ENCODE peak calls at places on chromosomes 11 and 22, in five cellular contexts. One of them, this sample, is unnamed.

GRCh38 chr11:67302571-67303131 is 679 bp upstream of the SSH3 start:
- DNase-seq in AG09309: no peak
- DNase-seq in cardiac fibroblast: peak
- DNase-seq in NB4: peak
- DNase-seq in BJ: no peak
- DNase-seq in this sample: peak

GRCh38 chr11:83773950-83774880 is 488.0 kb upstream of the CCDC90B start:
- DNase-seq in NB4: no peak
- DNase-seq in cardiac fibroblast: peak
- DNase-seq in BJ: no peak
- DNase-seq in AG09309: no peak
- DNase-seq in this sample: no peak

GRCh38 chr11:65316979-65317786 is 2.5 kb downstream of the CDC42EP2 start:
- DNase-seq in BJ: no peak
- DNase-seq in cardiac fibroblast: peak
- DNase-seq in AG09309: peak
- DNase-seq in NB4: no peak
- DNase-seq in this sample: peak

GRCh38 chr11:84430661-84431060 is 1144.5 kb upstream of the CCDC90B start:
- DNase-seq in cardiac fibroblast: no peak
- DNase-seq in BJ: no peak
- DNase-seq in NB4: no peak
- DNase-seq in AG09309: no peak
- DNase-seq in this sample: peak

GRCh38 chr22:46357711-46358505 is 22.4 kb downstream of the TRMU start:
- DNase-seq in BJ: no peak
- DNase-seq in cardiac fibroblast: no peak
- DNase-seq in NB4: no peak
- DNase-seq in AG09309: no peak
- DNase-seq in this sample: peak

GRCh38 chr22:29503811-29504372 is 23.9 kb downstream of the NEFH start:
- DNase-seq in NB4: peak
- DNase-seq in cardiac fibroblast: peak
- DNase-seq in AG09309: peak
- DNase-seq in BJ: peak
- DNase-seq in this sample: no peak

GRCh38 chr11:107780775-107781174 is 68.9 kb upstream of the SLN start:
- DNase-seq in BJ: no peak
- DNase-seq in AG09309: no peak
- DNase-seq in NB4: no peak
- DNase-seq in cardiac fibroblast: peak
- DNase-seq in this sample: no peak

GRCh38 chr11:65362320-65362931 is 7.9 kb downstream of the TIGD3 start:
- DNase-seq in AG09309: no peak
- DNase-seq in cardiac fibroblast: no peak
- DNase-seq in NB4: peak
- DNase-seq in BJ: no peak
- DNase-seq in this sample: no peak

GRCh38 chr22:46044718-46045458 is 67.9 kb upstream of the WNT7B start:
- DNase-seq in AG09309: no peak
- DNase-seq in NB4: no peak
- DNase-seq in BJ: no peak
- DNase-seq in cardiac fibroblast: no peak
- DNase-seq in this sample: no peak

GRCh38 chr11:17764446-17765218 is 30.1 kb downstream of the KCNC1 start:
- DNase-seq in AG09309: no peak
- DNase-seq in cardiac fibroblast: no peak
- DNase-seq in NB4: no peak
- DNase-seq in BJ: no peak
- DNase-seq in this sample: no peak

GRCh38 chr11:122789916-122790315 is 48.4 kb upstream of the CRTAM start:
- DNase-seq in BJ: no peak
- DNase-seq in cardiac fibroblast: no peak
- DNase-seq in AG09309: no peak
- DNase-seq in NB4: no peak
- DNase-seq in this sample: no peak

GRCh38 chr11:122786896-122787295 is 51.4 kb upstream of the CRTAM start:
- DNase-seq in BJ: no peak
- DNase-seq in NB4: no peak
- DNase-seq in AG09309: no peak
- DNase-seq in cardiac fibroblast: no peak
- DNase-seq in this sample: no peak

GRCh38 chr11:122791836-122792235 is 46.5 kb upstream of the CRTAM start:
- DNase-seq in BJ: no peak
- DNase-seq in NB4: no peak
- DNase-seq in AG09309: no peak
- DNase-seq in cardiac fibroblast: peak
- DNase-seq in this sample: no peak

GRCh38 chr11:122791411-122791810 is 46.9 kb upstream of the CRTAM start:
- DNase-seq in BJ: no peak
- DNase-seq in AG09309: no peak
- DNase-seq in cardiac fibroblast: peak
- DNase-seq in NB4: peak
- DNase-seq in this sample: no peak

DNA sequence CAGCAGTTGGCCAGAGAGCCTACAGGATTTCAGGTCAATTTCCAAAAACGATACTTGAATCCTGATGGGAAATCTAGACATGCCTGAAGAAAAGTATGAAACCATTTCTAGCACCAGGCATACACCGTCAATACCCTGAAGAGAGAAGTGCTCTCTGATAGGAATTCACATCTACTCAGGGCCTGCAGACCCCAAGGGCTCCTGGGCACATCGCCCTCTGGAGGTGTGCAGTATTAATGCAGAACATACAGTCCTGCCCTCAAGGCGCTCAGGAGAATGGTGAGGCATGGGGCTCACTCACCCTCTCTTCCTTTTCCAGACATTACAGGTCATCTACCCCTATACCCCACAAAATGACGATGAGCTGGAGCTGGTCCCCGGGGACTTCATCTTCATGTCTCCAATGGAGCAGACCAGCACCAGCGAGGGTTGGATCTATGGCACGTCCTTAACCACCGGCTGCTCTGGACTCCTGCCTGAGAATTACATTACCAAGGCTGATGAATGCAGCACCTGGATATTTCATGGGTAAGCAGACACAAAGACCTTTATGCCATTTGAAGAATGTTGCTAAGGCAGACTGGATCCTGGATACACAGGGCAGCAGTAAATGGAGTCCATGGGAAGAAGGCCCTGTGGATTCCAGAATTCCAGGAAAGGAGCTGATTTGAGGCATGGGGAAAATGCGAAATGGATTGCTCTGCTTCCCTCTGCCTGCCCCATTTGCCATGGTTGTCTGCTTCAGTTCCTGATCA is 49.3 kb upstream of the CRTAM start:
- DNase-seq in NB4: no peak
- DNase-seq in cardiac fibroblast: no peak
- DNase-seq in BJ: no peak
- DNase-seq in AG09309: no peak
- DNase-seq in this sample: no peak
- TF ChIP-seq CTCF in NB4: peak
- TF ChIP-seq CTCF in cardiac fibroblast: peak
- TF ChIP-seq CTCF in BJ: peak
- TF ChIP-seq CTCF in AG09309: no peak
- TF ChIP-seq CTCF in this sample: no peak

DNA sequence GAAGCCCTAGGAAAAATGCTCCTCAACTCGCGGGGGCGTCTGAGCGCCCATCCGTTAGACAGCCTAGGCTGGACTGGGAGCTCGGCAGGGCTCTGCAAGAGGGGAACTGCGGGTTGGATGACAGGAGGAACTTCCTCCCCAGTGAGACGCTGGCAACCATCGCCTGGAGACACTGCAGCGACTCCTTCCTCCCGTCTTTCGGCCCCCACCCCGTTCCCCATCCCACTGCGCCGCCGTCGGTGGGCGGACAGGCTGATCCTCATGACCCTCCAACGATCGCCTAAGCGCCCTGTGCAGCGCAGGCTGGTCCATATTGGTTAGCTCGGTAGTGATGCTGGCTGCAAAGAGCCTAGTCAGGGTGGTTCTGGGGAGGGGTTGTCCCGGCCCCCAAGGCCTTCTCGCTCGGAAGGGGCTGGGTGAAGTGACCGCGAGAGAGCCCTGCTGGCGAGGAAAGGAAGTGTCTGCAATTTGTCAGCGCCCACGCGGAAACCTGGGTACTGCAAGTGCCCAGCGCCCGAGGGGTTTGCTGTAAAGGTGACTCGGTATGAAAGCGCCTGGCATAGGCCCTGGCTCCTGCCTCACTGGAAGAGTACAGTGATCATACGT is 638 bp downstream of the NRGN start:
- DNase-seq in NB4: peak
- DNase-seq in AG09309: no peak
- DNase-seq in cardiac fibroblast: peak
- DNase-seq in BJ: no peak
- DNase-seq in this sample: no peak
- TF ChIP-seq CTCF in NB4: no peak
- TF ChIP-seq CTCF in AG09309: peak
- TF ChIP-seq CTCF in cardiac fibroblast: peak
- TF ChIP-seq CTCF in BJ: peak
- TF ChIP-seq CTCF in this sample: no peak

DNA sequence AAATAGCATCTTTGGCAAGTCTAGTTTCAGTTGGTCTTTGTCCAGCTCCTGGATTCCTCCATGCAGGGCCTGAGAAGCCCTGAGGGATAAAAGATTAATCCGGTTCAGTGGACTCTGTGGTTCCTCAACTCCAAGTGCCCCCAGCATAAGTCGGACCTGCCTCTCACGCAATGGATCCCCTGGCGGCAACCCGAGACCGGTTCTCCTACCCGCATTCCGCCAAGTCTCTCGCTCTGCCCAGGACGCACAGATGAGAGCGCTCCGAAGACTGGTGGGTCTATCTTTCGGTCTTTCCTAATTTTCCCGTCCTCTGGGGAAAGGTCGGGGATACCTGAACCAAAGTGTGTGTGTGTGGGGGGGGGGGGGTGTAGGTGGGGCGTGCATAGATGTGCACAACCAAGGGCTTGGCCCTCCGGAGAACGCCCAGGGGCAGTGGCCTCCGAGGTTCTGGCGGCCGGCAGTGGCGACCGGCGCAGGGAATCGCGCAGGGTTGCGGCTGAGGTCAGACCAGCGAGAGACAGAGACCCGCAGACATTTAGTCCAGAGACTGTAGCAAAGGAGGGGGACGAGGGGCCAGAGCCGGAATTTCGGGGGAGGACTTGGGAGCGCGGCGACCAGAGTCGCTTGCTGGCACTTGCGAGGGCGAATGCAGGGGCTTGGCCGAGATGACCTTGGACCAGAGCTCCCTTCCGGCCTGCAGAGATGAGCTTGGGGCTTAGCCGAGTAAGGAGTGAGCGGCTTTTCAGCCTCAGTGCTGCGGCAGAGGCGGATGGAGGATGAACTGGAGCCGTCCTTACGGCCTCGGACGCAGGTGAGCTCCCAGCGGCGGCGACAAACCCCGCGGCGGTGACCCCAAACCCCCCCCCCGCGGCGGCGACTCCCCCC is 712 bp upstream of the SLC2A11 start:
- DNase-seq in BJ: peak
- DNase-seq in cardiac fibroblast: peak
- DNase-seq in AG09309: no peak
- DNase-seq in NB4: no peak
- DNase-seq in this sample: peak
- TF ChIP-seq CTCF in BJ: peak
- TF ChIP-seq CTCF in cardiac fibroblast: no peak
- TF ChIP-seq CTCF in AG09309: peak
- TF ChIP-seq CTCF in NB4: no peak
- TF ChIP-seq CTCF in this sample: peak

DNA sequence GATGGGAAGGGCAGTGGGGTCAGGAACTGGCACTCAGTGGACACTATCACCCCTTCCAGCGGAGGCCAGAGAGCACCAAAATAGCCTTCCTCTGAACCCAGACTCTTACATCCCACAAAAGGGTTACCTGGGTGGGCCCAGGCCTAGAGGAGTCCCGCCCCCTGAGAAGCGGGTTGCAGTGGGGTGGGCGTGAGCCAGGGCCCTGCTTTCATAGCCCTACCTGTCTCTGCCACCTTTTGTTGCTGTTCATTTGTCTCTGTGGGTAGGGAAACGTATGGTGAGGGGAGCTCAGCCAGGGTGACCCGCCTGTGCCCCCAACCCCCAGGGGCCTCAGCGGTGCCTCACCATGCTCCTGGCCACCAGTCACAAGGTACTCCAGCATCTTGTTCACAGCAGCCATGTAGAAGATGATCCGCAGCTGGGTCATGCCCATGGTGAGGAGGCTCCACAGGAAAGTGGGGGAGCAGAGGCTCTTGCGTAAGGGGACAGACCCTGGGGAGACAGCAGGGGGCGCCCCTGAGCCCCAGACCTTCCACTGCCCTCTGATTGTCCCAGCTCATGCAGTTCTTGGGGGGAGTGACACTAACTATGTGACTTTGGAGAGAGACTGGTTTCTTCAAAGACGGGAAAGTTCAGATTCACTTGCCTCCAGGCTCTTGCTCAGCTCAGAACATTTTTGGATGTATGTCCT is 24.0 kb downstream of the SLC43A1 start:
- DNase-seq in AG09309: no peak
- DNase-seq in BJ: no peak
- DNase-seq in NB4: peak
- DNase-seq in cardiac fibroblast: peak
- DNase-seq in this sample: peak
- TF ChIP-seq CTCF in AG09309: peak
- TF ChIP-seq CTCF in BJ: peak
- TF ChIP-seq CTCF in NB4: peak
- TF ChIP-seq CTCF in cardiac fibroblast: peak
- TF ChIP-seq CTCF in this sample: peak

GRCh38 chr11:121291896-121292502 is 572 bp upstream of the SC5D start:
- DNase-seq in cardiac fibroblast: no peak
- DNase-seq in AG09309: no peak
- DNase-seq in BJ: no peak
- DNase-seq in NB4: peak
- DNase-seq in this sample: no peak

GRCh38 chr11:121293276-121293569 is 652 bp downstream of the SC5D start:
- DNase-seq in AG09309: no peak
- DNase-seq in BJ: no peak
- DNase-seq in NB4: no peak
- DNase-seq in cardiac fibroblast: peak
- DNase-seq in this sample: no peak

GRCh38 chr11:121291319-121291718 is 1.3 kb upstream of the SC5D start:
- DNase-seq in BJ: no peak
- DNase-seq in cardiac fibroblast: no peak
- DNase-seq in AG09309: no peak
- DNase-seq in NB4: no peak
- DNase-seq in this sample: no peak

GRCh38 chr11:121295246-121296007 is 2.9 kb downstream of the SC5D start:
- DNase-seq in NB4: no peak
- DNase-seq in AG09309: no peak
- DNase-seq in BJ: no peak
- DNase-seq in cardiac fibroblast: no peak
- DNase-seq in this sample: no peak

GRCh38 chr11:121292503-121293275 is at the start of gene SC5D:
- DNase-seq in AG09309: peak
- DNase-seq in BJ: peak
- DNase-seq in NB4: peak
- DNase-seq in cardiac fibroblast: peak
- DNase-seq in this sample: peak
- TF ChIP-seq CTCF in AG09309: no peak
- TF ChIP-seq CTCF in BJ: no peak
- TF ChIP-seq CTCF in NB4: no peak
- TF ChIP-seq CTCF in cardiac fibroblast: no peak
- TF ChIP-seq CTCF in this sample: no peak

GRCh38 chr11:35257287-35257686 is 118.3 kb downstream of the CD44 start:
- DNase-seq in NB4: no peak
- DNase-seq in BJ: no peak
- DNase-seq in AG09309: no peak
- DNase-seq in cardiac fibroblast: no peak
- DNase-seq in this sample: no peak
- TF ChIP-seq CTCF in NB4: no peak
- TF ChIP-seq CTCF in BJ: no peak
- TF ChIP-seq CTCF in AG09309: no peak
- TF ChIP-seq CTCF in cardiac fibroblast: no peak
- TF ChIP-seq CTCF in this sample: no peak